ENCODE peak calls at places on chromosomes 16 and 17, in five cellular contexts. P is K562, U is GM23338, R is transverse colon, E is Panc1. Z is an unnamed sample.

GRCh38 chr16:28192811-28193529 is 18.8 kb downstream of the XPO6 start:
- DNase-seq in E (no peak), P (no peak), R (peak; percentile 65), U (no peak), Z (no peak)

GRCh38 chr17:74325743-74326379 is at the start of gene KIF19:
- DNase-seq in R (peak; percentile 67), P (peak; percentile 81), U (peak; percentile 85), E (no peak), Z (no peak)

GRCh38 chr16:69741519-69741918 is 13.2 kb downstream of the NOB1 start:
- DNase-seq in E (no peak), U (no peak), P (no peak), R (no peak), Z (no peak)

GRCh38 chr16:83733301-83733700 is 74.5 kb upstream of the HSBP1 start:
- DNase-seq in R (no peak), U (no peak), P (no peak), E (no peak), Z (no peak)

GRCh38 chr17:61466246-61466645 is 14.0 kb downstream of the TBX4 start:
- DNase-seq in P (no peak), R (no peak), U (no peak), E (no peak), Z (no peak)

GRCh38 chr17:49132699-49133364 is at the start of gene B4GALNT2:
- DNase-seq in U (peak; percentile 85), P (no peak), E (no peak), R (peak; percentile 69), Z (no peak)

GRCh38 chr17:27808629-27809028 is 8.3 kb upstream of the NOS2 start:
- DNase-seq in R (no peak), P (no peak), E (no peak), U (peak; percentile 47), Z (no peak)

GRCh38 chr16:12096162-12096781 is 119.7 kb downstream of the SNX29 start:
- DNase-seq in P (no peak), R (no peak), E (no peak), U (no peak), Z (no peak)

GRCh38 chr17:35082073-35082657 is 18.7 kb upstream of the RFFL start:
- DNase-seq in P (no peak), U (no peak), E (peak; percentile 73), R (no peak), Z (no peak)

GRCh38 chr17:10120113-10120485 is 78.3 kb downstream of the GAS7 start:
- DNase-seq in P (no peak), U (no peak), R (no peak), E (no peak), Z (no peak)

GRCh38 chr16:85259831-85260165 is 147.5 kb upstream of the CIBAR2 start:
- DNase-seq in R (no peak), P (no peak), U (no peak), E (no peak), Z (no peak)

GRCh38 chr16:89033304-89033703 is 56.3 kb upstream of the CBFA2T3 start:
- DNase-seq in P (no peak), U (no peak), E (no peak), R (no peak), Z (no peak)

GRCh38 chr16:74607967-74608356 is 1.0 kb upstream of the GLG1 start:
- DNase-seq in P (no peak), U (peak; percentile 81), E (no peak), R (no peak), Z (no peak)

GRCh38 chr16:27243725-27244362 is 24.7 kb downstream of the NSMCE1 start:
- DNase-seq in E (no peak), R (no peak), U (no peak), P (no peak), Z (no peak)

GRCh38 chr17:62562656-62563055 is 64.8 kb upstream of the MRC2 start:
- DNase-seq in U (no peak), R (peak; percentile 13), E (no peak), P (no peak), Z (no peak)

GRCh38 chr17:6526362-6527152 is 29.8 kb downstream of the PITPNM3 start:
- DNase-seq in U (peak; percentile 46), E (no peak), R (no peak), P (no peak), Z (no peak)

GRCh38 chr17:74779948-74780400 is 3.8 kb upstream of the NAT9 start:
- DNase-seq in E (no peak), P (no peak), R (peak; percentile 61), U (no peak), Z (no peak)

GRCh38 chr16:9259914-9260608 is 168.6 kb downstream of the HAPSTR1 start:
- DNase-seq in E (no peak), R (no peak), P (no peak), U (no peak), Z (no peak)

GRCh38 chr16:10504404-10504885 is 76.0 kb downstream of the EMP2 start:
- DNase-seq in E (no peak), R (no peak), U (peak; percentile 61), P (no peak), Z (no peak)

GRCh38 chr16:20846030-20846429 is 39.7 kb downstream of the REXO5 start:
- DNase-seq in U (no peak), E (no peak), R (no peak), P (no peak), Z (no peak)

GRCh38 chr16:77406680-77407079 is 28.2 kb downstream of the ADAMTS18 start:
- DNase-seq in P (no peak), E (no peak), U (peak; percentile 24), R (no peak), Z (no peak)

GRCh38 chr17:50208611-50209061 is 7.2 kb upstream of the COL1A1 start:
- DNase-seq in E (no peak), U (no peak), R (no peak), P (peak; percentile 93), Z (no peak)

GRCh38 chr16:12390644-12391043 is 413.0 kb downstream of the CPPED1 start:
- DNase-seq in U (no peak), P (no peak), E (no peak), R (no peak), Z (no peak)

GRCh38 chr17:42316755-42317154 is 28.5 kb downstream of the STAT5A start:
- DNase-seq in R (no peak), U (no peak), P (no peak), E (no peak), Z (no peak)

GRCh38 chr17:66900126-66901010 is 64.1 kb upstream of the CACNG4 start:
- DNase-seq in E (no peak), R (no peak), P (no peak), U (no peak), Z (no peak)

GRCh38 chr16:66899945-66900688 is 18.6 kb downstream of the CDH16 start:
- DNase-seq in R (peak; percentile 86), U (peak; percentile 64), E (no peak), P (peak; percentile 94), Z (no peak)

GRCh38 chr16:80580109-80580832 is 39.5 kb downstream of the DYNLRB2 start:
- DNase-seq in E (no peak), U (peak; percentile 9), P (no peak), R (no peak), Z (no peak)

GRCh38 chr17:81870155-81870977 is 771 bp downstream of the ARHGDIA start:
- DNase-seq in R (peak; percentile 57), P (peak; percentile 36), E (no peak), U (peak; percentile 56), Z (no peak)

GRCh38 chr17:8954339-8954738 is 11.2 kb downstream of the PIK3R5 start:
- DNase-seq in R (peak; percentile 59), P (no peak), E (no peak), U (peak; percentile 61), Z (peak; percentile 91)
- H3K4me1 ChIP-seq in R (no peaks in the 10 kb centered on the region), P (no peaks in the 10 kb centered on the region), E (no peaks in the 10 kb centered on the region), U (no peaks in the 10 kb centered on the region), Z (no peaks in the 10 kb centered on the region)

GRCh38 chr16:2148714-2149629 is 547 bp downstream of the RAB26 start:
- DNase-seq in U (peak; percentile 58), R (no peak), P (peak; percentile 50), E (no peak), Z (no peak)

GRCh38 chr16:2147378-2147777 is 1.0 kb upstream of the RAB26 start:
- DNase-seq in E (no peak), R (no peak), U (no peak), P (no peak), Z (no peak)

GRCh38 chr16:2149630-2150417 is 1.4 kb downstream of the RAB26 start:
- DNase-seq in U (peak; percentile 53), R (no peak), E (no peak), P (peak; percentile 39), Z (no peak)

GRCh38 chr16:2146739-2147138 is 1.7 kb upstream of the RAB26 start:
- DNase-seq in P (no peak), R (no peak), E (no peak), U (peak; percentile 9), Z (no peak)

GRCh38 chr16:2147981-2148671 is at the start of gene RAB26:
- DNase-seq in P (peak; percentile 83), R (peak; percentile 91), E (no peak), U (peak; percentile 91), Z (no peak)
- TF ChIP-seq POLR2AphosphoS5 in P (no peak), R (peak; percentile 64), E (peak; percentile 41), U (no peak), Z (peak; percentile 26)

DNA sequence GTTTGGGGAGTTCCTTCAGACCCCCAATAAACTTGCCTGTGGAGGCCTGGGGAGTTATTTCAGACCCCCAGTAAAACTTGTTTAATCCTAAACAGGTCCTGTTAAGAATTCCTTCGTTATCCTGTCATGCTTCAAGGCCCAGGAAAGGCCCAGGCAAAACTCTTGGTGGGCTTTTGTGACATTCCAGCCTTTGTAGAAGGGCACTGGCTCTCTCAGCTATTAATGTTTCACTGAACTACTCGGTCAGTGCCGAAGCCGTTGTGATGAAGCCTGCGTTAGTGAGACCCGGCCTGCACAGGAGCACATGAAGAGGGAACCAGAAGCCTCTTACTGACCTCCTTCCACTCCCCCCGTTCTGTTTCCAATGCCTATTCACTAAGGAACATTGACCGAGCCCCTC is 47.5 kb upstream of the PLCG2 start:
- DNase-seq in P (no peak), R (no peak), E (no peak), U (no peak), Z (no peak)
- H3K4me1 ChIP-seq in P (peaks cover 7% of the 10 kb centered on the region), R (peaks cover 10% of the 10 kb centered on the region), E (peaks cover 3% of the 10 kb centered on the region), U (peaks cover 9% of the 10 kb centered on the region), Z (peaks cover 16% of the 10 kb centered on the region)

GRCh38 chr17:7992516-7992915 is 9.9 kb upstream of the GUCY2D start:
- DNase-seq in R (no peak), P (no peak), E (no peak), U (peak; percentile 12), Z (no peak)

GRCh38 chr17:7987112-7987893 is 15.1 kb upstream of the GUCY2D start:
- DNase-seq in U (no peak), R (no peak), P (no peak), E (no peak), Z (peak; percentile 55)

GRCh38 chr17:7992924-7993323 is 9.5 kb upstream of the GUCY2D start:
- DNase-seq in P (no peak), E (no peak), U (peak; percentile 42), R (no peak), Z (no peak)

GRCh38 chr17:7988750-7989178 is 13.7 kb upstream of the GUCY2D start:
- DNase-seq in U (peak; percentile 79), R (peak; percentile 26), E (peak; percentile 73), P (peak; percentile 54), Z (no peak)

GRCh38 chr17:7989781-7990655 is 12.4 kb upstream of the GUCY2D start:
- DNase-seq in R (peak; percentile 90), P (peak; percentile 82), E (no peak), U (peak; percentile 95), Z (peak; percentile 95)
- TF ChIP-seq POLR2AphosphoS5 in R (no peak), P (no peak), E (no peak), U (peak; percentile 69), Z (peak; percentile 66)

GRCh38 chr17:40025991-40026815 is 11.0 kb downstream of the CSF3 start:
- DNase-seq in P (no peak), R (no peak), U (no peak), E (no peak), Z (no peak)
- H3K4me1 ChIP-seq in P (peaks cover 2% of the 10 kb centered on the region), R (peaks cover 46% of the 10 kb centered on the region), U (no peaks in the 10 kb centered on the region), E (peaks cover 10% of the 10 kb centered on the region), Z (peaks cover 61% of the 10 kb centered on the region)

GRCh38 chr17:20092292-20092867 is 83.2 kb downstream of the SPECC1 start:
- DNase-seq in R (no peak), E (no peak), U (no peak), P (no peak), Z (no peak)
- TF ChIP-seq POLR2AphosphoS5 in R (no peak), E (no peak), U (no peak), P (no peak), Z (no peak)

Z was measured in esophagus muscularis mucosa.